ENCODE peak calls at places on chromosomes 5 and 9, in four cellular contexts. O, V, F and L are unnamed samples.

GRCh38 chr5:395156-395920 is 47.6 kb upstream of the EXOC3 start:
- DNase-seq in F (peak), O (no peak), V (peak), L (peak)

GRCh38 chr5:37412515-37412914 is 33.4 kb downstream of the WDR70 start:
- DNase-seq in V (no peak), F (no peak), O (no peak), L (no peak)

GRCh38 chr9:36187414-36187813 is 3.3 kb upstream of the CLTA start:
- DNase-seq in F (no peak), O (no peak), V (peak), L (peak)

GRCh38 chr5:36880761-36881160 is 4.2 kb downstream of the NIPBL start:
- DNase-seq in V (no peak), O (no peak), F (no peak), L (no peak)

GRCh38 chr9:134066923-134067851 is 639 bp downstream of the BRD3 start:
- DNase-seq in O (peak), V (no peak), F (peak), L (peak)

GRCh38 chr9:34510506-34511159 is 12.2 kb downstream of the ENHO start:
- DNase-seq in V (no peak), O (no peak), F (no peak), L (no peak)

GRCh38 chr5:147538232-147538631 is 28.4 kb upstream of the DPYSL3 start:
- DNase-seq in V (peak), F (no peak), O (no peak), L (no peak)

GRCh38 chr5:63963080-63963735 is 963 bp upstream of the HTR1A start:
- DNase-seq in F (peak), V (peak), O (peak), L (peak)

GRCh38 chr5:13601152-13601551 is 343.3 kb downstream of the DNAH5 start:
- DNase-seq in V (peak), O (peak), F (no peak), L (peak)

GRCh38 chr5:179253730-179254129 is 91.5 kb downstream of the ADAMTS2 start:
- DNase-seq in F (no peak), O (no peak), V (no peak), L (no peak)

GRCh38 chr5:124664287-124664686 is 82.2 kb downstream of the ZNF608 start:
- DNase-seq in F (no peak), V (no peak), O (no peak), L (no peak)

GRCh38 chr9:98356953-98357352 is 101.5 kb upstream of the TBC1D2 start:
- DNase-seq in F (no peak), V (peak), O (no peak), L (peak)
- TF ChIP-seq CTCF in F (no peak), V (no peak), O (no peak), L (no peak)

DNA sequence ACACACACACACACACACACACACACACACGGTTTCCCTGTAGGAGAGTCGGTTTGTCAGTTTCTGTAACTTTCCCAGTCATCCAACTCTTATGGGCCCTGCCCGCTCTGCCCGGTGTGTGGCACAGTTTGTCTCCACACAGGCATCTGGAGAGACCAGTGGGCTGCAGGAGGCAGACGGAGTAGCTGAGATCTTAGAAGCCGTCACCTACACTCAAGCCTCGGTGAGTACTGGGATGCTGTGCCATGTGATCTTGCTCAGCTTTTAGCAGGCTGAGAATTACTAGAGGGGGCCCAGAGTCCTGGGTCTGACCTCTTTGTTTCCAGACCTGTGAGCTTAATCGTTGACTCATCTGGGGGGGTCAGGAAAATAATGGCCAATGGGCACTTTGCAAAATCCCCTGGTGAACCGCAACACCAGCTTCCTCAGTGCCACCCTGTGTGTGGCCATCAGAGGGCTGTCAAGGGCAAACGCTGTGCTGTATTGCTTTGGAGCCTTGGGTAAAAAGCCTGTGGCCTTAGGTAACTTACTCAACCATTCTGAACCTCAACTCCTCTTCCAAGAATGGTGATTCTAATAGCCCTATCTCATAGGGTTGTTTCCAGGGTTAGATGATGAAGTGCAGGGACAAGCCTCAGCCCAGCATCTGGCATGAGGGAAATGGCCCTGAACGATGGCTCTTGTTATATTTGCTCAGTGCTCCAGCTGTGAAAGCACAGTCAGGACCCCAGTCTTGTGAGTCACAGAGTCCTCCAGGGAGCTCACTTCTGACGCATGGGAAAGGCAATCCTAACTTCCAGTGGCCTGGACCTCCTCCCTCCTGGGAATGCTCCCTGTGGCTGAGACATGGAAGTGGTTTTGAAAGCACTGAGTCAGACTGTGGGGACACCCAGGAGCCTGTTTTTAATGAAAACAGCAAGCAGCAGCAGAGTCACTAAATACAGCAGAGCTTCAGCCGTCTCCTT is 45.6 kb downstream of the COL15A1 start:
- DNase-seq in F (peak), O (peak), V (peak), L (peak)
- TF ChIP-seq CTCF in F (no peak), O (no peak), V (peak), L (peak)

GRCh38 chr5:149438281-149438680 is 59.2 kb upstream of the IL17B start:
- DNase-seq in V (no peak), O (no peak), F (no peak), L (no peak)
- TF ChIP-seq CTCF in V (no peak), O (no peak), F (no peak), L (no peak)

GRCh38 chr5:18270635-18271338 is 636.5 kb downstream of the TAF11L14 start:
- DNase-seq in O (no peak), V (no peak), F (no peak), L (no peak)
- TF ChIP-seq CTCF in O (no peak), V (no peak), F (no peak), L (no peak)

GRCh38 chr9:16773617-16774016 is 96.9 kb downstream of the BNC2 start:
- DNase-seq in O (no peak), F (peak), V (no peak), L (no peak)
- TF ChIP-seq CTCF in O (no peak), F (no peak), V (no peak), L (no peak)

DNA sequence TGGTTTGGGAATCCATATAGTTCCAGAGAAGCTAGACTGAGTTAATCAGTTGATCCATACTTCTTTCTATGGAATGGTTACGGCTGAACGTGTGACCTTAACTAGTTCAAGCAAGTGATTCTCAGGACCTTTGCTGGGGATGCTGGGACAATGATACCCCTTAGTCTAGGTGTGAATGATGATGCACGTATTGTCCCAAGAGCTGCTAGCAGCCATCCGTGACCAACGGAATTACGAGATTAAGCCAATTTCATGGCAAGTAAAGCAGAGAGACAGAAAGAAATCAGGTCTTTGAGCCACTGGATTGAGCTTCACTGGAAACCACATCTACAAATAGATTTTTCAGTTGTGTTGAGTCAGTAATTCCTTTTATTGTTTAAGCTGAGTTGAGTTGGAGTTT is 99.2 kb upstream of the LIFR start:
- DNase-seq in O (no peak), V (no peak), F (no peak), L (no peak)
- TF ChIP-seq CTCF in O (no peak), V (no peak), F (no peak), L (no peak)

DNA sequence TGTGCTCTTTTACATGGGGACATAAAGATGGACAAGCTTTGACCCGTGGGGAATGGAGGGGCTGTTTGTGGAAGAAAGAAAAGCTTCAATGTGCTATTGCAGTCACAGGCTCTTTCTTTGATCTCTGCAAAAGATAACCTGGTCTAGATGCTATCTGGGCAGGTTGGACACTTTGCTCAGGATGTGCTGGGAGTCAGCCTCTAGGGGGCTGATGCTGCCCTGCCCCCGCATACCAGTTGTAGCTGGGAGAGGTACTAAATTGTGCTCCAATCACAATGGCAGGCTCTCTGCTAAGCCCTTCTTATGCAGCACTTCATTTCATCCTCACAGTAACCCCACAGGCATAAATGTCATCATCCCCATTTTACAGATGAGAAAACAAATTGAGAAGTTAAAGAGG is 67.2 kb downstream of the PSD2 start:
- DNase-seq in O (peak), F (no peak), V (no peak), L (no peak)
- TF ChIP-seq CTCF in O (no peak), F (no peak), V (no peak), L (peak)

DNA sequence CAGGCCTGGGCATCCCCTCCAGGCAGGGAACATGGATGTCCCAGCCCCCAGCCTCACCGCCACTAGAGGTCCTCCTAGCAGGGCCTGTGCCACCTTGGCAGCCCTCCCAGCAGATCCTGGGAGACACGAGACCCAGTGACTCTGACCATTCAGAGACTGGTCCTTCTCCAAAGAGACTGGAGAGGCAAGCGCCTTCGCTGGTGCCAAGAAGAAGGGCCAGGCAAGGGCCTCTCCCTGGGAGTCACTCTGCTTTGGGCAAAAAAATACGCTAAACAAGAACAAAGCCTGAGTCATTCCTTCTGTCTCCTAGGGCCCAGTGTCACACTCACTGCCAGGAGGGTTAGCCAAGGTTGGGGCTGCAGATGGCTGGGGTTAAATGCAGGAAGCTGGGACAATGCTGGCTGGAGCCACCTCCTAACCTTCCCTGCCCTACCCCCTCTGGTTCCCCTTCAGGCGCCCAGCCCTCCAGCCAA is 35.3 kb upstream of the SMIM23 start:
- DNase-seq in O (no peak), F (no peak), V (no peak), L (peak)
- TF ChIP-seq CTCF in O (no peak), F (no peak), V (peak), L (peak)

DNA sequence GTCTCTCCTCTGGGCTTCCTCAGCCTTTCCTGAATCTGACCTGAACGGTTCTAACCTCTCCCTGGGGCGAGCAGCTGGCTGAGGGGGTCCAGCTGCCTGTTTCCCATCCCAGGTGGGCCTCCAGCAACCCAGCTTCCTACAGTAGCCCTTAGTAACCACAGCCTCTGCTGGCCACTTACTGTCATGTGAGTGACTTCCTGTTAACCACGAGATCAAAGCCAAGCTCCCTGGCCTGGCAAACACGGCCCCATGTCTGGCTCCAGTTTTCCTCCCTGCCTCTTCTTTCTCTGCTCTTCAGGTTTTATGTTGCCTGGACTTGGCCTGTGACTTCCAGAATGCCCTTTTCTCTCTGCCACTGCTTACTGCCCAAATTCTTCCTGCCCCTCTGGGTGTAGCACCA is 47.2 kb upstream of the DAB2IP start:
- DNase-seq in F (no peak), V (no peak), O (no peak), L (no peak)
- TF ChIP-seq CTCF in F (no peak), V (no peak), O (no peak), L (no peak)